ENCODE peak calls at places on chromosome 1, in six cellular contexts. G, L, J, N, F and T are unnamed samples.

GRCh38 chr1:154998818-154999650 is 3.6 kb upstream of the ZBTB7B start:
- DNase-seq in G (peak; percentile 82), L (peak; percentile 94), J (peak; percentile 78), N (peak; percentile 85), F (peak; percentile 90), T (no peak)

GRCh38 chr1:184973308-184974085 is 811 bp downstream of the NIBAN1 start:
- DNase-seq in G (peak; percentile 29), L (peak; percentile 68), J (no peak), N (peak; percentile 88), F (peak; percentile 79), T (no peak)

GRCh38 chr1:218274551-218274950 is 10.5 kb upstream of the RRP15 start:
- DNase-seq in G (no peak), L (no peak), J (no peak), N (no peak), F (no peak), T (no peak)

GRCh38 chr1:12088607-12089006 is 25.5 kb downstream of the TNFRSF8 start:
- DNase-seq in G (no peak), L (no peak), J (no peak), N (peak; percentile 53), F (no peak), T (no peak)

GRCh38 chr1:113930499-113931161 is 1.5 kb downstream of the HIPK1 start:
- DNase-seq in G (peak; percentile 21), L (peak; percentile 51), J (peak; percentile 43), N (peak; percentile 85), F (peak; percentile 79), T (no peak)

GRCh38 chr1:77271851-77272250 is 10.0 kb upstream of the AK5 start:
- DNase-seq in G (no peak), L (no peak), J (no peak), N (no peak), F (no peak), T (peak; percentile 12)

GRCh38 chr1:180542530-180543171 is 16.1 kb upstream of the OVAAL start:
- DNase-seq in G (no peak), L (no peak), J (no peak), N (no peak), F (no peak), T (no peak)

GRCh38 chr1:53376742-53377437 is 49.0 kb upstream of the LRP8 start:
- DNase-seq in G (no peak), L (peak; percentile 52), J (no peak), N (no peak), F (no peak), T (no peak)

GRCh38 chr1:187460093-187460492 is 631.3 kb downstream of the PLA2G4A start:
- DNase-seq in G (no peak), L (no peak), J (no peak), N (no peak), F (no peak), T (no peak)

GRCh38 chr1:84412316-84412942 is 14.1 kb downstream of the DNASE2B start:
- DNase-seq in G (no peak), L (no peak), J (no peak), N (no peak), F (no peak), T (no peak)

GRCh38 chr1:209380396-209380795 is 203.1 kb upstream of the CAMK1G start:
- DNase-seq in G (no peak), L (no peak), J (no peak), N (no peak), F (no peak), T (no peak)

GRCh38 chr1:18962121-18962721 is 5.7 kb upstream of the IFFO2 start:
- DNase-seq in G (no peak), L (no peak), J (no peak), N (no peak), F (no peak), T (no peak)

GRCh38 chr1:108936170-108936569 is 27.1 kb downstream of the CLCC1 start:
- DNase-seq in G (no peak), L (no peak), J (no peak), N (no peak), F (no peak), T (no peak)

GRCh38 chr1:150973258-150973825 is 1.3 kb downstream of the CERS2 start:
- DNase-seq in G (no peak), L (no peak), J (peak; percentile 58), N (no peak), F (peak; percentile 59), T (no peak)

GRCh38 chr1:202625416-202626360 is 84.6 kb downstream of the SYT2 start:
- DNase-seq in G (peak; percentile 86), L (peak; percentile 88), J (peak; percentile 92), N (peak; percentile 79), F (peak; percentile 85), T (peak; percentile 12)

GRCh38 chr1:17251246-17251645 is 2.3 kb downstream of the PADI3 start:
- DNase-seq in G (no peak), L (no peak), J (no peak), N (no peak), F (no peak), T (no peak)

GRCh38 chr1:168285419-168285790 is 4.7 kb downstream of the TBX19 start:
- DNase-seq in G (no peak), L (peak; percentile 16), J (no peak), N (no peak), F (peak; percentile 17), T (no peak)

GRCh38 chr1:101377436-101377835 is 140.6 kb downstream of the S1PR1 start:
- DNase-seq in G (no peak), L (no peak), J (no peak), N (no peak), F (no peak), T (no peak)

GRCh38 chr1:1583667-1584010 is 9.0 kb upstream of the SSU72 start:
- DNase-seq in G (no peak), L (no peak), J (no peak), N (no peak), F (no peak), T (no peak)

GRCh38 chr1:154521695-154522094 is 19.5 kb upstream of the SHE start:
- DNase-seq in G (no peak), L (no peak), J (no peak), N (no peak), F (no peak), T (no peak)

GRCh38 chr1:191290441-191290840 is 812.8 kb upstream of the BRINP3 start:
- DNase-seq in G (no peak), L (peak; percentile 21), J (no peak), N (no peak), F (peak; percentile 27), T (no peak)

GRCh38 chr1:209030454-209031167 is 552.9 kb upstream of the CAMK1G start:
- DNase-seq in G (no peak), L (no peak), J (no peak), N (no peak), F (no peak), T (no peak)

GRCh38 chr1:172851077-172851476 is 192.2 kb downstream of the FASLG start:
- DNase-seq in G (no peak), L (peak; percentile 41), J (peak; percentile 7), N (no peak), F (no peak), T (no peak)

GRCh38 chr1:205709059-205709398 is 28.7 kb upstream of the SLC45A3 start:
- DNase-seq in G (no peak), L (no peak), J (no peak), N (no peak), F (no peak), T (no peak)

GRCh38 chr1:7048395-7048794 is 263.1 kb downstream of the CAMTA1 start:
- DNase-seq in G (no peak), L (no peak), J (no peak), N (no peak), F (no peak), T (no peak)

DNA sequence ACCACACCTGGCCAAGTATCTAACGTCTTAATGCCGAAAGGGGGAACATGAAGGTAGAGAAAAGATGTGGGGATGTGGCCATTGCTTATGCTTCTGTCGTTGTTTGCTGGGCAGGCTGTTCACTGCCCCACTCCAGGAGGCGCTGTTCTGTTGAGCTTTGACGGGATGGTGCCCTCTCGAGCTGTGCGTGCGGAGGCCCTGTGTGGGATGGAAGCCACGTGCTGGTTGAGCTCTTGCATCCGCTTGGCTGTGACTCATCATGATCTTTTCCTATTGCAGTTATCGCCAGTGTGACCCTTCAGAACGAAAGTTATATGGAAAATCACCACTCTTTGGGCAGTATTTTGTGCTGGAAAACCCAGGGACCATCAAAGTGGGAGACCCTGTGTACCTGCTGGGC is 26.3 kb downstream of the MTARC1 start:
- DNase-seq in G (no peak), L (peak; percentile 72), J (no peak), N (no peak), F (peak; percentile 61), T (no peak)
- TF ChIP-seq CTCF in G (no peak), L (peak; percentile 60), J (no peak), N (no peak), F (peak; percentile 47), T (peak; percentile 14)

DNA sequence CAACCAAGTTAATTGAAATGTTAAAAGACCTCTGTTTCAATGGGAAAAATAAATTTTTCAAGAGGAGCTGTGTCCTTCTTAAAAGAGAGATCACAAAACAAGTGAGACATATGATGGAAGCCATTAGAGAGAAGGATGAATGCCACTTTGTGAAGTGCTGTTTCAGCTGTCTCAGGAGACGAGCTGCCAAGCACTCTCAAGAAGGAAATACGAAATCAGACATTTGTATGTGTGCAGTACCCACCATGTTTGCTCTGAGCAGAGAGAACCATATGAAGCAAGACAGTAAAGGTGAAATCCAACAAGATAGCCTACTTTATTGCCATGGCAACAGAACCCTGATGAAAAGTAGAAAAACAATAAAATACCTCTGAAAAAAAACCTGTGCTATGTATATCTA is 168.1 kb downstream of the AMY1C start:
- DNase-seq in G (no peak), L (no peak), J (no peak), N (no peak), F (no peak), T (no peak)
- TF ChIP-seq REST in G (no peak), L (no peak), J (no peak), N (no peak), F (no peak), T (no peak)

GRCh38 chr1:148333875-148334338 is 149.2 kb downstream of the PPIAL4G start:
- DNase-seq in G (no peak), L (no peak), J (no peak), N (no peak), F (no peak), T (no peak)
- TF ChIP-seq CTCF in G (no peak), L (no peak), J (no peak), N (no peak), F (no peak), T (no peak)

GRCh38 chr1:230062521-230062920 is 4.5 kb upstream of the GALNT2 start:
- DNase-seq in G (no peak), L (no peak), J (no peak), N (no peak), F (no peak), T (no peak)

GRCh38 chr1:230067441-230067870 is 418 bp downstream of the GALNT2 start:
- DNase-seq in G (peak; percentile 41), L (peak; percentile 59), J (peak; percentile 87), N (peak; percentile 41), F (peak; percentile 61), T (no peak)

GRCh38 chr1:230066466-230067404 is at the start of gene GALNT2:
- DNase-seq in G (peak; percentile 95), L (peak; percentile 92), J (peak; percentile 98), N (peak; percentile 90), F (peak; percentile 97), T (no peak)

GRCh38 chr1:230066036-230066435 is 1.0 kb upstream of the GALNT2 start:
- DNase-seq in G (no peak), L (no peak), J (no peak), N (no peak), F (no peak), T (no peak)

DNA sequence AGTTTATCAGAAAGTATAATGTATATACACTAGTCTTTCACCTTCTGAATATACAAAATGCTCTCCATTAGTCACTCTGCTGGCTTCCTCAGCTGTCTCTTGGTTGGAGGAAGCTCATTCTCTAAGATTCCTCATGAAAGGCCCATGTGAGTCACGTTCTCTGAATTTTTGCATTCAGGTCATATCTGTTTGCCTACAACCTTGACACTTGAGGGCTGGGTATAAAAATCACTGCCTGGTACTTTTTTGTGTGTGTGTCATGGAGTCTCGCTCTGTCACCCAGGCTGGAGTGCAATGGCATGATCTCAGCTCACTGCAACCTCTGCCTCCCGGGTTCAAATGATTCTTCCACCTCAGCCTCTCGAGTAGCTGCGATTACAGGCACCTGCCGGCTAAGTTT is 2.8 kb upstream of the GALNT2 start:
- DNase-seq in G (no peak), L (no peak), J (no peak), N (no peak), F (no peak), T (no peak)
- TF ChIP-seq REST in G (no peak), L (no peak), J (no peak), N (no peak), F (no peak), T (no peak)